ENCODE peak calls at places on chromosomes 11 and 22, in four cellular contexts. Q is neural progenitor cell; Z is CD8-positive, alpha-beta T cell; F is right atrium auricular region. J is an unnamed sample.

GRCh38 chr22:46390652-46391301 is 55.3 kb downstream of the TRMU start:
- DNase-seq in Z (no peak), F (no peak), Q (peak), J (peak)

GRCh38 chr11:125941606-125942275 is 4.1 kb upstream of the VSIG10L2 start:
- DNase-seq in Q (peak), F (peak), Z (peak), J (peak)

GRCh38 chr22:36817429-36817783 is 571 bp upstream of the PVALB start:
- DNase-seq in F (no peak), Z (no peak), Q (peak), J (no peak)

GRCh38 chr11:114683007-114683406 is 4.7 kb downstream of the NXPE2 start:
- DNase-seq in Q (peak), Z (no peak), F (no peak), J (no peak)

GRCh38 chr22:38718414-38718813 is 12.7 kb downstream of the GTPBP1 start:
- DNase-seq in F (no peak), Q (peak), Z (no peak), J (peak)

GRCh38 chr11:88414385-88414861 is 76.9 kb upstream of the CTSC start:
- DNase-seq in Z (no peak), F (no peak), Q (no peak), J (peak)

GRCh38 chr11:113874920-113875413 is 405 bp downstream of the USP28 start:
- DNase-seq in Q (peak), F (no peak), Z (no peak), J (no peak)

GRCh38 chr11:125062931-125063428 is at the start of gene SLC37A2:
- DNase-seq in Q (peak), Z (peak), F (peak), J (peak)

GRCh38 chr22:16783930-16784354 is 41.3 kb downstream of the XKR3 start:
- DNase-seq in Z (no peak), F (no peak), Q (peak), J (no peak)

GRCh38 chr11:110762596-110762995 is 50.4 kb upstream of the ARHGAP20 start:
- DNase-seq in Z (no peak), F (no peak), Q (no peak), J (peak)

DNA sequence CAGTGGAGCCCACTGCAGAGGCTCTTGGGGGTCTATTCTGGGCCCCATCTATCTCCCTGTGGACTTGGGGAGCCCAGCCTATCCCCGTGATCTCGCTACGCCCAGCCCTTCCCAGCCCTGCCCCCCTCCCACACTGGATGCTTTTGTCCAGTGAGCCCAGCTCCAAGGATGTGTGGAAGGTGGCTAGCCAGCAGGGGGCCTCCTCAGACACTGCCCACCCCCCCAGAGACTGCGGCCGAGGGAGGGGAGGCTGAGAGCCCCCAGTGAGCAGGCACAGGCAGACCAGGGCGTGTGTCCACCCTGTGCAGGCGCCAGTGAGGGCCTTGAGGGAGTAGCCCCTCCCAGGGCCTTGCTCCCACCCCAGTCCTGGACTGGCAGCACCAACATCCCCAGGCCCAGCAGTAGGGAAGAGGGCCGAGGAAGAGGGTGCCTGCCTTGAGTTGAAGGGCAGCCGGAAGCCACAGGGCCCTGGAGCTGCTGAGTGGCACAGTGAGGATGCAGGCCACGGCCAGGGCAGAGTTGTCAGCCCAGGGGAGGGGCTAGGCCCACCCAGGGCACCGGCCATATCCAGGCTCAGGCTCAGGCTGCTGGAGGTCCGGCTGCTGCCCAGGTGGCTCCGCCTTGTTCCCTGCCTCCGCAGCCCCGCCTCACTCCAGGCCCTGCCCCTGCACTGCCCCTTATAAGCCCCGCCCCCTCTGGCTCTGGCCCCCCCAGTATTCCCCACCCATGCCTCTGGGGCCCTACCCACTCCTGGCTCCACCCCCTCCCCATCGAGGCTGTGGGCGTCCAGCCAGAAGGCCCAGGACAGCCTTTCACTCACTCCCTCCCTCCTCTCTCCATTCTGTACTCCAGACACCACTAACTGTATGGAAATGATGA is 28.0 kb downstream of the MOB2 start:
- DNase-seq in Z (no peak), Q (peak), F (no peak), J (peak)
- TF ChIP-seq CTCF in Z (no peak), Q (peak), F (peak), J (peak)

GRCh38 chr11:64799925-64800632 is 2.9 kb downstream of the MAP4K2 start:
- DNase-seq in Z (no peak), F (no peak), Q (no peak), J (no peak)

GRCh38 chr11:64803163-64803845 is at the start of gene MAP4K2:
- DNase-seq in Q (peak), Z (peak), F (peak), J (peak)

GRCh38 chr11:64802370-64803162 is 448 bp downstream of the MAP4K2 start:
- DNase-seq in Z (no peak), Q (no peak), F (no peak), J (no peak)

GRCh38 chr11:64800633-64801464 is 2.2 kb downstream of the MAP4K2 start:
- DNase-seq in Z (no peak), F (no peak), Q (no peak), J (no peak)

DNA sequence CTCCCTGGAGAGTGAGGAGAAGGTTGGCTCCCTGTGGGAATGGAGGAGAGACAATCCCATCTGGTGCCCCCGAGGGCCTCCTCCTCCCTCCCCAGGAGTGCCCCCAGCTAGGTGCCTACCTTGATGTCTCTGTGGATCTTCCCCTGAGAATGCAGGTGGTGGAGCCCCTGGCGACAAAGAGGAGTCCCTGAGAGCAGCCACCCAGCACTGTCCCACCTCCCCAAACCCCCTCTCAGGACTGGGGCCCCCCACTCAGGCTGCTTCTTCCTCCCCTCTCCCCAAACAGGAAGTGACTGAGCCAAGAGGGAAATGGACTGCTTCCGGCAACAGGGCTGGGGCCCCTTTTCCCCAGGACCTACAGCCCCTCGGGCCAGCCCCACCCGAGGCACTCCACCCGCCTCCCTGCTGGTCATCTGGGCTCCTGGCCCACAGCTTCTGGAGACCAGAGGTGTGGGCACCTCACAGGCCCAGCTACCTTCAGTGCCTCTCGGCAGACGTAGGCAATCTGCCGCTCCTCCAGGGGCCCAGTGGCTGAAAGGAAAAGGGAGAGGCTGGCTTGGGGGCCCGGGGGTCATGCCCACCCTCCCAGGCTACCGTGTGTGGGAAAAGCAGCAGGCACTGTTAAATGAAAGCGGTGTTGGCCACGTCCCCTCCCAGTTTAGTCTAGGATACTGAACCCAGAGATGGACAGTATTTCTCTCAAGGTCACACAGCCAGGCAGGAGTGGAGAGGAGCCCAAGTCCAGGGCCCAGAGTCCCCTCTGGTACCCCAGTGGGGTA is 1.2 kb downstream of the MAP4K2 start:
- DNase-seq in F (no peak), Z (no peak), Q (no peak), J (no peak)
- H3K4me3 ChIP-seq in F (peak), Z (peak), Q (peak), J (peak)

GRCh38 chr11:1028291-1028540 is 8.3 kb downstream of the MUC6 start:
- DNase-seq in Q (no peak), Z (no peak), F (no peak), J (no peak)

GRCh38 chr11:1026163-1026450 is 10.4 kb downstream of the MUC6 start:
- DNase-seq in Q (no peak), F (no peak), Z (no peak), J (no peak)

GRCh38 chr11:1027483-1028290 is 8.8 kb downstream of the MUC6 start:
- DNase-seq in Q (no peak), Z (no peak), F (no peak), J (no peak)

GRCh38 chr11:1025410-1026162 is 10.9 kb downstream of the MUC6 start:
- DNase-seq in Z (no peak), F (no peak), Q (no peak), J (no peak)

GRCh38 chr11:1026641-1027482 is 9.7 kb downstream of the MUC6 start:
- DNase-seq in F (no peak), Q (no peak), Z (no peak), J (no peak)
- TF ChIP-seq CTCF in F (no peak), Q (no peak), Z (no peak), J (no peak)

GRCh38 chr11:57732661-57733060 is 8.6 kb upstream of the SELENOH start:
- DNase-seq in Z (no peak), F (no peak), Q (no peak), J (no peak)

GRCh38 chr11:57727185-57727584 is 14.1 kb upstream of the SELENOH start:
- DNase-seq in Q (no peak), Z (no peak), F (no peak), J (no peak)

GRCh38 chr11:57729479-57729878 is 11.8 kb upstream of the SELENOH start:
- DNase-seq in Z (no peak), F (no peak), Q (no peak), J (no peak)

GRCh38 chr11:57728829-57729228 is 12.5 kb upstream of the SELENOH start:
- DNase-seq in Q (no peak), Z (no peak), F (no peak), J (no peak)
- H3K4me3 ChIP-seq in Q (no peak), Z (no peak), F (no peak), J (no peak)

GRCh38 chr11:73860202-73860601 is 16.4 kb downstream of the COA4 start:
- DNase-seq in Z (no peak), F (no peak), Q (no peak), J (no peak)

GRCh38 chr11:73854680-73855079 is 22.0 kb downstream of the COA4 start:
- DNase-seq in F (no peak), Q (no peak), Z (no peak), J (peak)

GRCh38 chr11:73852049-73852448 is 24.6 kb downstream of the COA4 start:
- DNase-seq in Z (no peak), F (no peak), Q (no peak), J (no peak)

GRCh38 chr11:73859671-73860070 is 17.0 kb downstream of the COA4 start:
- DNase-seq in Q (no peak), Z (no peak), F (no peak), J (no peak)

GRCh38 chr11:73856001-73856663 is 20.5 kb downstream of the COA4 start:
- DNase-seq in Q (no peak), Z (no peak), F (no peak), J (no peak)
- TF ChIP-seq CTCF in Q (no peak), Z (no peak), F (no peak), J (no peak)

DNA sequence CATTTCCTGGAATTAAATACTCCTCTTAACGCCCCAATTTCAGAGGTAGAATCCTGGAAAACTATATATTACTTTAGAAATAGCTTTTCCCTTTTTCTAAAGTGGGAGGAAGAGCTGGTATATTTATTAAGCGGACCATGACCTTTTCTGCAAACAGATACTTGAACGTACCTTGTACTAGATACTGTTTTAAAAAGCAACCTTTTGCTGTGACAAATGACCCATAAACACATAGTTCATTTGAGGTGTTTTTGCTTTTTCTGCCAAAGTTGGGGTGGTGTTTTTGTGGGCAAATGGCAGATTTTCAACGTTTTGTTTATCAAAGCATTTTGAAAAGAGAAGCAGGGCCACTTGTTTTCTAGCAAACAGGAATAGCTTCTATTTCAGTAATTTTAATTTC is 2.2 kb downstream of the FBXO7 start:
- DNase-seq in Z (no peak), Q (no peak), F (no peak), J (no peak)
- H3K4me3 ChIP-seq in Z (no peak), Q (peak), F (no peak), J (peak)

GRCh38 chr11:61598886-61599868 is 18.3 kb upstream of the SYT7 start:
- DNase-seq in Z (no peak), Q (peak), F (no peak), J (peak)
- TF ChIP-seq CTCF in Z (no peak), Q (no peak), F (no peak), J (no peak)

GRCh38 chr22:24157783-24158170 is 23.5 kb upstream of the SUSD2 start:
- DNase-seq in F (no peak), Q (no peak), Z (no peak), J (no peak)
- H3K4me3 ChIP-seq in F (no peak), Q (no peak), Z (peak), J (no peak)

GRCh38 chr11:72045849-72046248 is 34.5 kb downstream of the NUMA1 start:
- DNase-seq in Z (no peak), F (no peak), Q (no peak), J (no peak)

DNA sequence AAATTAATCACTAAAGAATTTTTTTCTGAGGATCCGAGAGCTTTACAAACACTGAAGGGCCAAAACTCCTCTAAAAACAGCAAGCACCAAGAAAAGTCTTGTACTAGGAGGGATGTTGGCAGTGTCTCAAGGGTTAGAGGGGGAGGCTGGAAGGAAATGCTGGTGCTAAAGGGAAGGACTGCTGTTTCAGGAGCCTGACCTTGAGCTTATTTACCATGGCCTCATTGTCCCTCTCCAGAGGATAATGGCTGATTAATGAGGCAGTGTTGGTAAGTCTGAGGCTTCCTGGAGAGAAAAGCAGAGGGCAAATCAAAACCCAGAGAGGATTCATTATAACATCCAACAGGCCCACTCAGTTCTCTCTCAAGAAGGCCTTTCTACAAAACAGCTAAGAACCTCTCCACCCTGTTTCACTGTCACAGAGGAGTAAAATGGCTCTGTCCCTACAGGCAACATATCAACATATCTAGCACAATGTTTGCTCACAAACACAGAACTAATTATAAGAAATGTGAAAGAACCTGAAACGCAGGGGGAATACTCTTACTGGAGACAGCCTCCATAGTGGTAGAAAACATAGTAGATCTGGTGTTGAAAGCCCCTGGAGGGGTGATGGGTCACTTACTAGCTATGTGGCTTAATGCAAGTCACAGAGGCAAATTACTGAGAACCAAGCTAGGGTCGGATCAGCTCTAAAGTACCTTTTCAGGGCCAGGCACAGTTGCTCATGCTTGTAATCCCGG is 31.5 kb downstream of the NUMA1 start:
- DNase-seq in Z (no peak), F (no peak), Q (no peak), J (no peak)
- TF ChIP-seq CTCF in Z (no peak), F (no peak), Q (no peak), J (no peak)

J was measured in foreskin fibroblast.